ENCODE peak calls at places on chromosome 9, in seven cellular contexts. V is fibroblast of the aortic adventitia; L is A549; X is CD8-positive, alpha-beta T cell; A is WERI-Rb-1; E is neural progenitor cell; I is activated CD8-positive, alpha-beta T cell treated with anti-CD3 and anti-CD28 coated beads for 36 hours. N is an unnamed sample.

GRCh38 chr9:68877219-68877618 is 136.7 kb downstream of the PRKACG start:
- DNase-seq in L (no peak), X (no peak), I (no peak), A (no peak), V (no peak), E (no peak), N (no peak)

GRCh38 chr9:80090317-80090716 is 518.6 kb downstream of the TLE4 start:
- DNase-seq in E (no peak), V (no peak), X (no peak), A (no peak), I (no peak), L (no peak), N (no peak)

GRCh38 chr9:75739884-75740611 is 150.4 kb upstream of the PCSK5 start:
- DNase-seq in A (peak; percentile 13), X (no peak), V (no peak), L (no peak), I (no peak), E (peak; percentile 53), N (no peak)

GRCh38 chr9:131610231-131610761 is 65.0 kb downstream of the PRRT1B start:
- DNase-seq in X (no peak), V (peak; percentile 99), I (no peak), A (no peak), E (no peak), L (no peak), N (no peak)

GRCh38 chr9:71504636-71505035 is 263.7 kb downstream of the CEMIP2 start:
- DNase-seq in E (no peak), I (no peak), L (no peak), A (no peak), V (no peak), X (no peak), N (no peak)

GRCh38 chr9:127661342-127661741 is 45.4 kb upstream of the CFAP157 start:
- DNase-seq in I (no peak), V (no peak), A (peak; percentile 97), L (no peak), E (peak; percentile 64), X (no peak), N (no peak)

GRCh38 chr9:37290881-37291485 is 131.5 kb upstream of the GRHPR start:
- DNase-seq in V (peak; percentile 91), A (no peak), I (no peak), L (peak; percentile 46), E (no peak), X (no peak), N (peak; percentile 25)

GRCh38 chr9:79623799-79624721 is 52.3 kb downstream of the TLE4 start:
- DNase-seq in E (no peak), L (peak; percentile 49), I (peak; percentile 78), A (no peak), V (no peak), X (peak; percentile 29), N (peak; percentile 56)

GRCh38 chr9:5843450-5844249 is 10.7 kb upstream of the ERMP1 start:
- DNase-seq in X (no peak), A (no peak), L (peak; percentile 81), E (no peak), I (peak; percentile 16), V (peak; percentile 6), N (no peak)

GRCh38 chr9:98811051-98811650 is 3.7 kb downstream of the GALNT12 start:
- DNase-seq in X (no peak), A (no peak), L (peak; percentile 57), E (no peak), V (peak; percentile 98), I (no peak), N (no peak)

GRCh38 chr9:74073897-74074296 is 423.2 kb upstream of the RORB start:
- DNase-seq in I (no peak), L (no peak), E (no peak), V (no peak), A (no peak), X (no peak), N (no peak)

GRCh38 chr9:123296174-123296573 is 27.8 kb upstream of the STRBP start:
- DNase-seq in L (no peak), X (no peak), I (no peak), A (no peak), V (no peak), E (no peak), N (no peak)

GRCh38 chr9:125295642-125296041 is 34.0 kb downstream of the GAPVD1 start:
- DNase-seq in X (no peak), E (no peak), V (no peak), L (no peak), A (no peak), I (no peak), N (no peak)

GRCh38 chr9:89375181-89375760 is 57.0 kb downstream of the SECISBP2 start:
- DNase-seq in V (no peak), A (no peak), E (no peak), X (no peak), I (peak; percentile 64), L (no peak), N (peak; percentile 83)

GRCh38 chr9:125522328-125522725 is 184.7 kb downstream of the MAPKAP1 start:
- DNase-seq in A (no peak), E (no peak), V (peak; percentile 95), I (no peak), L (no peak), X (no peak), N (no peak)

GRCh38 chr9:136059321-136059791 is 35.7 kb downstream of the NACC2 start:
- DNase-seq in L (no peak), A (no peak), V (no peak), I (no peak), X (no peak), E (peak; percentile 46), N (no peak)

GRCh38 chr9:89632136-89633135 is 27.6 kb downstream of the GADD45G start:
- DNase-seq in E (no peak), X (no peak), A (no peak), V (no peak), I (no peak), L (no peak), N (no peak)

GRCh38 chr9:101796044-101796443 is 57.6 kb upstream of the GRIN3A start:
- DNase-seq in L (no peak), I (no peak), E (no peak), V (no peak), A (no peak), X (no peak), N (no peak)

GRCh38 chr9:101795147-101795546 is 56.7 kb upstream of the GRIN3A start:
- DNase-seq in E (no peak), L (no peak), A (no peak), V (no peak), I (no peak), X (no peak), N (no peak)

GRCh38 chr9:101791533-101791932 is 53.1 kb upstream of the GRIN3A start:
- DNase-seq in V (no peak), X (no peak), A (no peak), I (no peak), L (no peak), E (no peak), N (no peak)

GRCh38 chr9:101792475-101792874 is 54.0 kb upstream of the GRIN3A start:
- DNase-seq in A (no peak), E (no peak), V (no peak), X (no peak), I (no peak), L (no peak), N (no peak)

DNA sequence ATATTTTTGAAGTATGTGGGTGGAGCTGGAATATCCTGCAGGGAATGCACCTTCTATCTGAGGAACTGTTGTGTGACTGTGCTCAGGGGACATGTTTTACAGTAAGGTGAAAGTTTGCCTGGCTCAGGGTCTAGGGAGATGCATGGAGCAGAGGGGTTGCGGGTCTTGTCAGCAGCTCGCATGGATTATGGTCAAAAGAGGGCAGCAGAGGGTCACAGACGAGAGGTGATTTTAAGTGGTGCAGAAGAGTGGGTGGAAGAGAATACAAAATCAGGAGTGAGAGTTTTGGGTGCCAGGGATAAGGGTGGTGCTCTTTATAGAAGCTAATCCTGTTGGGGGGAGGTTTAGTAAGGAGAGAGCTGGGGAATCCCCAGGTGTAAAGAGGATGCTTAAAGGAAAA is 53.5 kb upstream of the GRIN3A start:
- DNase-seq in A (peak; percentile 81), X (peak; percentile 4), I (peak; percentile 48), L (peak; percentile 56), E (peak; percentile 70), V (peak; percentile 0), N (no peak)
- TF ChIP-seq CTCF in A (peak; percentile 82), X (no peak), I (peak; percentile 27), L (peak; percentile 51), E (peak; percentile 71), V (no peak), N (no peak)

GRCh38 chr9:114154597-114155102 is 687 bp upstream of the COL27A1 start:
- DNase-seq in X (no peak), I (no peak), E (no peak), L (no peak), A (no peak), V (no peak), N (no peak)

GRCh38 chr9:114155967-114156294 is 594 bp downstream of the COL27A1 start:
- DNase-seq in L (no peak), V (no peak), E (peak; percentile 75), X (no peak), A (no peak), I (peak; percentile 60), N (no peak)

GRCh38 chr9:114156658-114157421 is 1.5 kb downstream of the COL27A1 start:
- DNase-seq in X (peak; percentile 16), L (peak; percentile 53), I (peak; percentile 47), E (peak; percentile 68), A (peak; percentile 78), V (peak; percentile 68), N (no peak)

GRCh38 chr9:114156311-114156657 is 947 bp downstream of the COL27A1 start:
- DNase-seq in V (no peak), E (no peak), I (peak; percentile 61), X (no peak), A (no peak), L (no peak), N (no peak)

GRCh38 chr9:114155263-114155966 is at the start of gene COL27A1:
- DNase-seq in V (peak; percentile 76), A (peak; percentile 93), E (peak; percentile 93), I (peak; percentile 90), X (peak; percentile 77), L (peak; percentile 76), N (peak; percentile 95)
- TF ChIP-seq CTCF in V (peak; percentile 95), A (peak; percentile 85), E (peak; percentile 95), I (peak; percentile 85), X (peak; percentile 78), L (peak; percentile 81), N (peak; percentile 81)

DNA sequence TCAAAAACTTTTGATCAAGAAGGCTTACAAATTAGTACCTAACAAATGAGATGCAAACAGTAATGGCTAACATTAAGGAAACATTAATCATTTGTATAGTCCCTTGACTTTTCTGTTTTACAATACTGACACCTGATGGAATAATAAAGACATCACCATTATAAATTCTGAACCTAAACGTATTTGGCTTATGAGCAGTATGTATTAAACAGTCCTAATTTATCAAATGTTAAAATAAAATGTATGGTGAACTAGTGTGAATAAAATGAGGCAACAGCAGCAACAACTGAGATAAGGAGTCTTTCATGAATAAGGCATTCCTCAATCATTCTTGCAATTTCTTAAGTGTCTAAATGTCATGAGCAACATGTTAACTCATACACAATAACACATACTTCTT is 6.0 kb downstream of the PUM3 start:
- DNase-seq in X (no peak), A (no peak), E (no peak), L (peak; percentile 11), I (no peak), V (peak; percentile 74), N (no peak)
- TF ChIP-seq CTCF in X (no peak), A (no peak), E (peak; percentile 31), L (peak; percentile 52), I (no peak), V (peak; percentile 23), N (no peak)

GRCh38 chr9:91676042-91676441 is 252.4 kb upstream of the NFIL3 start:
- DNase-seq in I (no peak), E (no peak), A (peak; percentile 61), X (no peak), V (no peak), L (peak; percentile 60), N (no peak)
- TF ChIP-seq CTCF in I (no peak), E (no peak), A (peak; percentile 80), X (no peak), V (peak; percentile 22), L (peak; percentile 58), N (no peak)

GRCh38 chr9:84317563-84317962 is 23.0 kb downstream of the SLC28A3 start:
- DNase-seq in E (peak; percentile 33), I (peak; percentile 41), V (no peak), A (no peak), L (no peak), X (no peak), N (peak; percentile 15)
- TF ChIP-seq CTCF in E (peak; percentile 35), I (peak; percentile 42), V (no peak), A (peak; percentile 47), L (no peak), X (no peak), N (peak; percentile 36)

N was measured in GM20000.